ENCODE peak calls at places on chromosomes 2 and 18, in six cellular contexts. N, K, Z, M, B and W are unnamed samples.
A peak's percentile ranks its signal among the peaks of the same experiment; 100 is the strongest.

GRCh38 chr2:9703085-9703641 is 72.4 kb upstream of the YWHAQ start:
- DNase-seq in N (no peak), K (peak; percentile 94), Z (no peak), M (no peak), B (peak; percentile 91), W (no peak)

GRCh38 chr18:77108001-77108692 is 24.4 kb downstream of the MBP start:
- DNase-seq in N (peak; percentile 47), K (peak; percentile 90), Z (no peak), M (no peak), B (peak; percentile 60), W (no peak)

GRCh38 chr2:190596998-190597397 is 51.9 kb upstream of the NAB1 start:
- DNase-seq in N (no peak), K (no peak), Z (no peak), M (no peak), B (no peak), W (no peak)

GRCh38 chr18:11849845-11850747 is 1.1 kb upstream of the CHMP1B start:
- DNase-seq in N (peak; percentile 64), K (peak; percentile 94), Z (peak; percentile 12), M (peak; percentile 39), B (peak; percentile 51), W (no peak)

GRCh38 chr2:216108310-216108966 is 710 bp upstream of the XRCC5 start:
- DNase-seq in N (peak; percentile 18), K (no peak), Z (peak; percentile 27), M (peak; percentile 48), B (no peak), W (no peak)

GRCh38 chr2:137976274-137976673 is 12.0 kb downstream of the HNMT start:
- DNase-seq in N (no peak), K (no peak), Z (no peak), M (no peak), B (no peak), W (no peak)

GRCh38 chr2:191226196-191226595 is 19.0 kb upstream of the MYO1B start:
- DNase-seq in N (no peak), K (peak; percentile 53), Z (no peak), M (no peak), B (no peak), W (no peak)

GRCh38 chr2:234845602-234846588 is 105.9 kb upstream of the SH3BP4 start:
- DNase-seq in N (no peak), K (no peak), Z (no peak), M (no peak), B (no peak), W (no peak)

GRCh38 chr2:229032596-229033234 is 238.4 kb downstream of the PID1 start:
- DNase-seq in N (no peak), K (no peak), Z (no peak), M (no peak), B (no peak), W (no peak)

GRCh38 chr2:62724886-62725711 is 19.6 kb downstream of the EHBP1 start:
- DNase-seq in N (peak; percentile 22), K (no peak), Z (peak; percentile 18), M (peak; percentile 45), B (no peak), W (no peak)

GRCh38 chr2:29255006-29255405 is 139.8 kb downstream of the CLIP4 start:
- DNase-seq in N (no peak), K (no peak), Z (no peak), M (no peak), B (no peak), W (no peak)

GRCh38 chr2:149885468-149885867 is 297.9 kb upstream of the MMADHC start:
- DNase-seq in N (no peak), K (no peak), Z (no peak), M (no peak), B (no peak), W (no peak)

GRCh38 chr2:226211439-226211838 is 588.2 kb downstream of the IRS1 start:
- DNase-seq in N (no peak), K (peak; percentile 96), Z (no peak), M (no peak), B (peak; percentile 62), W (no peak)

DNA sequence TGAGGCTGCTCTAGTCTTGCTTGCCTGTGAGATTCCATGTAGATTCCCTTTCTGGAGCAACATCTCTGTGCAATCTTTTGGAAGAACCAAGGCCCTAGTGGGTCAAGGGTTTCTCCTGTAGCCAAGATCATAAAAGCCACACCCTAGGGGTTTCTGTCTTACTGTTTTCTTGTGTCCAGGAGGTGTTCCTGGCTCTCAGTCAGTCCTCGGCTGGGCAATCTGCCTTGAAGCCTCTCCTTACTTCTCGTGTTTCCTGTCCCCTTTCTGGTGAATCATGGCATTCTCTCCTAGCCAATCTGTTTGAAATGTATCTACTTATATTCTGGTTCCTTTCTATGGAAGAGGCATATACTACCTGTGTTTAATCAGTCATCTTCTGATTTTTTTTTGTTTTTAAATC is 484.8 kb upstream of the UBE2E3 start:
- DNase-seq in N (no peak), K (peak; percentile 52), Z (no peak), M (no peak), B (no peak), W (no peak)
- TF ChIP-seq CTCF in N (no peak), K (no peak), Z (no peak), M (no peak), B (no peak), W (no peak)

GRCh38 chr2:236177967-236178909 is 10.1 kb upstream of the GBX2 start:
- DNase-seq in N (no peak), K (peak; percentile 65), Z (peak; percentile 79), M (peak; percentile 93), B (no peak), W (peak; percentile 79)
- TF ChIP-seq CTCF in N (peak; percentile 11), K (peak; percentile 84), Z (peak; percentile 88), M (peak; percentile 83), B (peak; percentile 93), W (peak; percentile 58)

GRCh38 chr2:222677981-222678380 is 6.5 kb downstream of the MOGAT1 start:
- DNase-seq in N (no peak), K (no peak), Z (no peak), M (no peak), B (no peak), W (no peak)
- TF ChIP-seq CTCF in N (no peak), K (peak; percentile 14), Z (no peak), M (peak; percentile 20), B (no peak), W (no peak)

DNA sequence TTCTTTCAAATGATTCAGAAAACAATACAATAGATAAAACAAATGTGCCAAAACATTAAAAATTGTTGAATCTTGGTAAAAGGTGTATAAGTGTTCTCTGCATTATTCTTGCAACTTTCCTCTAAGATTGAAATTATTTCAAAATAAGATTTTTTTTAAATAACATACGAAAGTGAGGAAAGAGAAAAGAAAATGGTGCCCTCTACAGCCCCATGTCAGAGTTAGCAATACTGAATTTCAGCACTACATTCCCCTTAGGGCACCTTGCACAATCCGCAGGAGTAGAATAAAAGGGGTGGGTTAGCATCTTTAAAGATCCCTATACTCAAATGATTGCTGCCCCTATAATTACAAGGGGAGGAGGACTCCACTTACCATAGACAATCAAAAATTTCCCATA is 433.7 kb downstream of the BCL11A start:
- DNase-seq in N (no peak), K (no peak), Z (no peak), M (no peak), B (no peak), W (no peak)
- TF ChIP-seq CTCF in N (no peak), K (no peak), Z (no peak), M (no peak), B (no peak), W (no peak)